ENCODE peak calls at places on chromosomes 13 and 19, in ten cellular contexts. S, O, C, B, P, D, I, R, M and F are unnamed samples.

GRCh38 chr13:98575009-98575866 is 1.7 kb downstream of the STK24 start:
- DNase-seq in S (no peak), O (no peak), C (no peak), B (no peak), P (no peak), D (no peak), I (no peak), R (no peak), M (no peak), F (no peak)

GRCh38 chr13:44805623-44806022 is 183.6 kb downstream of the NUFIP1 start:
- DNase-seq in S (no peak), O (no peak), C (no peak), B (no peak), P (no peak), D (no peak), I (no peak), R (no peak), M (no peak), F (no peak)

GRCh38 chr13:36031490-36031889 is 99.7 kb downstream of the DCLK1 start:
- DNase-seq in S (no peak), O (no peak), C (no peak), B (no peak), P (no peak), D (peak; percentile 55), I (no peak), R (no peak), M (no peak), F (peak; percentile 69)

GRCh38 chr13:41013834-41014233 is 5.3 kb downstream of the ELF1 start:
- DNase-seq in S (no peak), O (no peak), C (no peak), B (no peak), P (no peak), D (no peak), I (no peak), R (no peak), M (no peak), F (no peak)

GRCh38 chr13:52845766-52846566 is 2.5 kb downstream of the PCDH8 start:
- DNase-seq in S (no peak), O (no peak), C (no peak), B (peak; percentile 91), P (no peak), D (no peak), I (no peak), R (no peak), M (no peak), F (peak; percentile 65)

GRCh38 chr19:3577741-3578344 is 5.1 kb downstream of the HMG20B start:
- DNase-seq in S (no peak), O (no peak), C (no peak), B (peak; percentile 38), P (no peak), D (no peak), I (no peak), R (no peak), M (no peak), F (no peak)

GRCh38 chr13:101545521-101545920 is 93.0 kb downstream of the ITGBL1 start:
- DNase-seq in S (no peak), O (no peak), C (no peak), B (no peak), P (no peak), D (no peak), I (no peak), R (no peak), M (peak; percentile 61), F (no peak)

GRCh38 chr19:29842471-29843179 is 30.8 kb downstream of the CCNE1 start:
- DNase-seq in S (no peak), O (peak; percentile 30), C (no peak), B (no peak), P (no peak), D (no peak), I (no peak), R (no peak), M (no peak), F (no peak)

GRCh38 chr13:21079761-21080730 is 18.7 kb upstream of the LATS2 start:
- DNase-seq in S (peak; percentile 39), O (peak; percentile 23), C (no peak), B (no peak), P (no peak), D (peak; percentile 88), I (no peak), R (peak; percentile 66), M (peak; percentile 93), F (no peak)

GRCh38 chr13:20035130-20035529 is 76.6 kb downstream of the ZMYM2 start:
- DNase-seq in S (no peak), O (no peak), C (no peak), B (no peak), P (no peak), D (peak; percentile 15), I (no peak), R (no peak), M (no peak), F (no peak)

GRCh38 chr13:40992678-40993077 is 26.4 kb downstream of the ELF1 start:
- DNase-seq in S (no peak), O (no peak), C (no peak), B (no peak), P (no peak), D (no peak), I (no peak), R (no peak), M (no peak), F (no peak)

GRCh38 chr13:33289966-33290365 is 4.4 kb upstream of the STARD13 start:
- DNase-seq in S (no peak), O (no peak), C (no peak), B (no peak), P (no peak), D (no peak), I (no peak), R (no peak), M (peak; percentile 66), F (no peak)

GRCh38 chr19:49506575-49507105 is 5.8 kb upstream of the FCGRT start:
- DNase-seq in S (peak; percentile 77), O (peak; percentile 55), C (no peak), B (peak; percentile 65), P (no peak), D (peak; percentile 55), I (peak; percentile 73), R (no peak), M (no peak), F (peak; percentile 83)

DNA sequence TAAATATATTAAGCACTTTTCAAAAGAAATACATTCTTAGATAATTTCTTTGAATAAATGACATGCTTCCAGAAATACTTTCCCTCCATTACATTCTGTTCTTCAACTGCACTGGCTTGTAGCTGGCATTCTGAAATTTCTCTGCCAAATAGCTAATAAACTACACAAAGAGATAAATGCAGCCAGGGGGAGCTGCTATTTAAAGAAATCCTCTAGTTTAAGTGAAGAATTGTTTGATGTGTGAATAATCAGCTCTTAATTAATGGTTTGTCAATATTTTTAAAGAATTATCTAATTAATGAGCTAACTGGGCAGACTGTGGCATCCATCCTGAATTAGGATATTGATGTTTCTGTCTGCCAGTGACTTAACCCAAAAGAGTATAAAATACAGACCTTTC is 30.7 kb downstream of the SLC7A1 start:
- DNase-seq in S (no peak), O (no peak), C (no peak), B (no peak), P (no peak), D (no peak), I (no peak), R (no peak), M (no peak), F (no peak)
- TF ChIP-seq CTCF in S (no peak), O (peak; percentile 22), C (no peak), B (no peak), P (no peak), D (peak; percentile 19), I (no peak), R (peak; percentile 41), M (peak; percentile 23), F (no peak)

DNA sequence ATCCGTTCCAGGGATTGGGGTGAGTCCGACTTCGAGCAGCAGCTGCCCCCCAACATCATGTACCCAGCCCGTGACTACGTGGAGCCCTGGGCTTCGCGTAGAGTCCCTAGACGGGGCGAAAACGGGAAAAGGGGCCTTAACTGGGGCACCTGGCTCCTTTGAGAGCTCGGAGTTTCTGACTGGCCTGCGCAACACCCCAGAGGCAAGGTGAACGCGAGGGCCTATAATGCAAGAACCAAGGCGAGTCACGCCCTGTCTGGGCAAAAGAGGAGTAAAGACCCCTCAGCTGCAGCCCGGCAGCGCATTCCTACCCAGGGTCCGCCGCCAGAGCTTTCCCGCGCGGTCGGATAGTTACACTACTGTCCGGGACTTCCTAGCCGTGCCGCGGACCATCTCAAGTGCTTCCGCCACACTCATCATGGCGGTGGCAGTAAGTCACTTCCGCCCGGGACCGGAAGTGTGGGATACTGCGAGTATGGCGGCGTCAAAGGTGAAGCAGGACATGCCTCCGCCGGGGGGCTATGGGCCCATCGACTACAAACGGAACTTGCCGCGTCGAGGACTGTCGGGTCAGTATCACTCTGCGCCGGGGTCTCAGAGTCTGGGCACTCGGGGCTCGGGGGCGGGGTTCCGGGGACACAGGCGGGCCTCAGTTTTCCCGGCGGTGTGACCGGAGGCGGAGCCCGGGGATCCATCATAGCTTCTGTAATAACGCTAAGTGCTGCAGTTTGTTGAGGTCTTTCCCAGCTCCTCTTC is at the start of gene NDUFA13:
- DNase-seq in S (peak; percentile 86), O (peak; percentile 90), C (peak; percentile 87), B (peak; percentile 96), P (peak; percentile 96), D (peak; percentile 89), I (peak; percentile 93), R (peak; percentile 97), M (peak; percentile 90), F (peak; percentile 91)
- TF ChIP-seq CTCF in S (no peak), O (no peak), C (no peak), B (no peak), P (peak; percentile 1), D (no peak), I (no peak), R (peak; percentile 25), M (no peak), F (no peak)

DNA sequence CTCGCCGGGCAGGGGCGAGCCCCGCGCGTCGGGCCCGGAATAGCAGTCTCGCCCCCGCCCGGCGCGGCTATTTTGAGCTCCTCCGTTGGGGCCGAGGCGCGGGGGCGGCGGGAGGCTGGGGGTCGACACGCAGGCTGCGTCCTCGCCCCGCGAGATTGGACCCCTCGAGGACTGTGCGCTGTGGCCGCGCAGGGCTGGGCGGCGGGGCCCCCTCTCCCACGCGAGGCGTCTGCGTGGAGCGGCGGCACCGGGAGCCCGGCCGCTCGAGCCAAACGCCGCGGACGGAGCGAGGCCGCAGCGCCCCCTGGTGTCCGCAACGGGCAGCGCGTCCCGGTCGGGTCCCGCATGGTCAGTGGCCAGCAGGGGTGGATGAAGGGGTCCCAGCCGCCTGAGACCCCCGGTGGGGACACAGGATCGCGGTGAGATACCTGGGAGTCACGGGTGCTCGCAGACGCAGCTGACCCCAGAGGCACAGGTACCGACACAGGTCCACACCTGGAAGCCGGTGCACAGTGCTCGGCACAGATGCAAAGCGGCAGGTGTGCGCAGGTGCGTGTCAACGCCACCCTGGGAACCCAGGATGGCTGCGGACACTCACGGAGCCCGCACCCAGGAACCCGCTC is 2.2 kb upstream of the CIRBP start:
- DNase-seq in S (peak; percentile 80), O (peak; percentile 58), C (no peak), B (peak; percentile 91), P (peak; percentile 90), D (no peak), I (peak; percentile 84), R (peak; percentile 95), M (no peak), F (peak; percentile 74)
- TF ChIP-seq CTCF in S (peak; percentile 82), O (peak; percentile 89), C (peak; percentile 75), B (peak; percentile 99), P (peak; percentile 100), D (peak; percentile 48), I (peak; percentile 98), R (peak; percentile 99), M (peak; percentile 88), F (peak; percentile 66)

DNA sequence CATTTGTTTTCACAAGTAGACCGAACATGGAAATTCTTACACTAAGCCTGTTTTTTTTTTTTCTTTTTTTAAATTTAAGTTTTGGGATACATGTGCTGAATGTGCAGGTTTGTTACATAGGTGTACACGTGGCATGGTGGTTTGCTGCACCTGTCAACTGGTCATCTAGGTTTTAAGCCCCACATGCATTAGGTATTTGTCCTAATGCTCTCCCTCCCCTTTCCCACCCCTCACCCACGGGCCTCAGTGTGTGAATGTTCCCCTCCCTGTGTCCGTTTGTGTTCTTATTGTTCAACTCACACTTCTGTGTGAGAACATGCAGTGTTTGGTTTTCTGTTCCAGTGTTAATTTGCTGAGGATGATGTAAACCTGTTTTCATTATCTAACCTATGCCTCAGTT is 2.6 kb downstream of the NLRP4 start:
- DNase-seq in S (no peak), O (no peak), C (no peak), B (no peak), P (no peak), D (no peak), I (no peak), R (no peak), M (no peak), F (no peak)
- TF ChIP-seq CTCF in S (no peak), O (no peak), C (no peak), B (no peak), P (no peak), D (no peak), I (no peak), R (no peak), M (no peak), F (no peak)